ENCODE peak calls at places on chromosomes 7 and 10, in six cellular contexts. Q is HL-60, T is HAP-1, K is astrocyte of the spinal cord, R is GM23338, W is MM.1S. L is an unnamed sample.

GRCh38 chr7:31687024-31687423 is at the start of gene PPP1R17:
- DNase-seq in Q (no peak), T (no peak), K (no peak), R (peak), W (no peak), L (no peak)

GRCh38 chr10:72335394-72336258 is 19.1 kb downstream of the DNAJB12 start:
- DNase-seq in Q (no peak), T (no peak), K (peak), R (no peak), W (peak), L (peak)

GRCh38 chr10:3071405-3072198 is 4.3 kb downstream of the PFKP start:
- DNase-seq in Q (no peak), T (no peak), K (peak), R (no peak), W (no peak), L (no peak)

GRCh38 chr10:127193125-127193524 is 3.3 kb downstream of the INSYN2A start:
- DNase-seq in Q (no peak), T (no peak), K (peak), R (no peak), W (no peak), L (no peak)

GRCh38 chr10:34181545-34182300 is 633.4 kb downstream of the PARD3 start:
- DNase-seq in Q (no peak), T (no peak), K (peak), R (peak), W (peak), L (no peak)

GRCh38 chr10:69057951-69058297 is 30.0 kb upstream of the SRGN start:
- DNase-seq in Q (no peak), T (no peak), K (peak), R (no peak), W (no peak), L (no peak)

GRCh38 chr10:123863721-123864432 is 27.7 kb downstream of the CPXM2 start:
- DNase-seq in Q (no peak), T (no peak), K (no peak), R (peak), W (no peak), L (no peak)

GRCh38 chr7:46772740-46773139 is 809.2 kb downstream of the TNS3 start:
- DNase-seq in Q (no peak), T (no peak), K (no peak), R (no peak), W (no peak), L (no peak)

GRCh38 chr7:42522227-42522991 is 285.4 kb upstream of the GLI3 start:
- DNase-seq in Q (no peak), T (no peak), K (no peak), R (peak), W (peak), L (no peak)

GRCh38 chr10:132460071-132460470 is 63.1 kb downstream of the PWWP2B start:
- DNase-seq in Q (no peak), T (no peak), K (no peak), R (no peak), W (no peak), L (peak)

GRCh38 chr7:100493476-100494264 is 9.9 kb downstream of the NYAP1 start:
- DNase-seq in Q (no peak), T (no peak), K (peak), R (peak), W (peak), L (peak)

GRCh38 chr10:78964274-78964951 is 104.4 kb upstream of the ZMIZ1 start:
- DNase-seq in Q (no peak), T (no peak), K (no peak), R (no peak), W (no peak), L (no peak)

GRCh38 chr7:98163704-98164478 is 47.3 kb upstream of the BHLHA15 start:
- DNase-seq in Q (no peak), T (no peak), K (peak), R (no peak), W (no peak), L (no peak)

GRCh38 chr7:72504057-72504456 is 91.9 kb upstream of the CALN1 start:
- DNase-seq in Q (no peak), T (no peak), K (no peak), R (no peak), W (no peak), L (no peak)

GRCh38 chr7:122402235-122402634 is 97.7 kb upstream of the FEZF1 start:
- DNase-seq in Q (no peak), T (no peak), K (peak), R (peak), W (no peak), L (no peak)

DNA sequence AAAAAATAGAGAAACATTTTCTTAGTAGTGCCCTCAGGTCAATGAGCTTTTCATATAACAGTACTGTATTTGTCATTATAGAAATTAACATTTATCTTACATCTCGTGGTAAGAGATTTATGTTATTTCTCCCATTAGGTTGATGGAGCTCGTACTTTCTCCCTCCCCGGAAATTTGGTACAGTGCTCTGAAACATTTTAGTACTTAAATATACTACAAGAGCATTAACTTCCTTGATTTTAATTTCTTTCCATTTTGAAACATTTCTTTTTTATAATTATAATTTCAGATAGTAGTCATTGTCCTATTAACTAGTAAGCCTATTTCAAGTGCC is 205.4 kb downstream of the MBL2 start:
- DNase-seq in Q (no peak), T (no peak), K (no peak), R (no peak), W (no peak), L (no peak)
- H3K4me3 ChIP-seq in Q (no peak), T (no peak), K (no peak), R (no peak), W (no peak), L (no peak)

GRCh38 chr7:89339748-89340147 is 544.2 kb upstream of the TEX47 start:
- DNase-seq in Q (no peak), T (no peak), K (no peak), R (no peak), W (no peak), L (no peak)
- H3K4me3 ChIP-seq in Q (no peak), T (no peak), K (no peak), R (no peak), W (no peak), L (no peak)

DNA sequence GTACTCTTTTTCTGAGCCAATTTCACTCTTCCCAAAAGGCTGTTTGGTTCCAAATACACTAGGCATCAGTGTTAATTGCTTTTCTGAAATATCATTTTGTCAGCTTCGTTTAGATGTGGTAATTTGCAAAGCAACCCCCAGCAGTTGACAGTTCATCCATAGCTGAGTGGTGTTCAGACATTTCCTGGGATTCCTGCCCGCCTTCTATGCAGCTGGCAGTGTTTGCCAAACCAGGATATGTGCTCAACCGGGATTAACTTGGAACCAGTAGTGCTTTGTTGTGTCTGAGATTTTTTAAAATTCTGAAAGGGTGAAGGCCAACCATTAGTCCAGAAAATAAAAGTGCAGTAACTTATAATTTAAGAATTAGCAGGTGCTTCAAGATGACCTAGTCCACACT is 25.2 kb upstream of the MKLN1 start:
- DNase-seq in Q (no peak), T (no peak), K (no peak), R (no peak), W (no peak), L (no peak)
- H3K4me3 ChIP-seq in Q (no peak), T (no peak), K (no peak), R (no peak), W (no peak), L (no peak)

GRCh38 chr10:30931094-30931493 is 100.6 kb downstream of the ZNF438 start:
- DNase-seq in Q (no peak), T (no peak), K (no peak), R (no peak), W (no peak), L (no peak)

GRCh38 chr10:30939643-30940042 is 92.0 kb downstream of the ZNF438 start:
- DNase-seq in Q (no peak), T (no peak), K (no peak), R (no peak), W (no peak), L (no peak)

GRCh38 chr10:30929901-30930520 is 101.7 kb downstream of the ZNF438 start:
- DNase-seq in Q (no peak), T (no peak), K (no peak), R (no peak), W (no peak), L (no peak)

GRCh38 chr10:30940279-30940678 is 91.4 kb downstream of the ZNF438 start:
- DNase-seq in Q (no peak), T (no peak), K (no peak), R (no peak), W (no peak), L (no peak)

GRCh38 chr10:30935078-30935477 is 96.6 kb downstream of the ZNF438 start:
- DNase-seq in Q (no peak), T (no peak), K (no peak), R (no peak), W (no peak), L (no peak)
- H3K4me3 ChIP-seq in Q (no peak), T (no peak), K (no peak), R (no peak), W (no peak), L (no peak)

GRCh38 chr7:23264916-23265458 is 18.4 kb downstream of the GPNMB start:
- DNase-seq in Q (no peak), T (no peak), K (no peak), R (no peak), W (no peak), L (no peak)
- H3K4me3 ChIP-seq in Q (no peak), T (no peak), K (no peak), R (no peak), W (no peak), L (no peak)

GRCh38 chr10:15504101-15504840 is 133.2 kb upstream of the FAM171A1 start:
- DNase-seq in Q (no peak), T (no peak), K (peak), R (no peak), W (no peak), L (no peak)
- H3K4me3 ChIP-seq in Q (no peak), T (no peak), K (no peak), R (no peak), W (no peak), L (no peak)

GRCh38 chr7:802500-803242 is 29.6 kb upstream of the SUN1 start:
- DNase-seq in Q (no peak), T (no peak), K (no peak), R (no peak), W (no peak), L (no peak)

GRCh38 chr7:798921-799470 is 33.3 kb upstream of the SUN1 start:
- DNase-seq in Q (no peak), T (no peak), K (no peak), R (no peak), W (no peak), L (no peak)

GRCh38 chr7:803243-803635 is 29.0 kb upstream of the SUN1 start:
- DNase-seq in Q (no peak), T (no peak), K (no peak), R (no peak), W (no peak), L (no peak)

GRCh38 chr7:805261-805660 is 27.0 kb upstream of the SUN1 start:
- DNase-seq in Q (no peak), T (no peak), K (no peak), R (no peak), W (no peak), L (no peak)

DNA sequence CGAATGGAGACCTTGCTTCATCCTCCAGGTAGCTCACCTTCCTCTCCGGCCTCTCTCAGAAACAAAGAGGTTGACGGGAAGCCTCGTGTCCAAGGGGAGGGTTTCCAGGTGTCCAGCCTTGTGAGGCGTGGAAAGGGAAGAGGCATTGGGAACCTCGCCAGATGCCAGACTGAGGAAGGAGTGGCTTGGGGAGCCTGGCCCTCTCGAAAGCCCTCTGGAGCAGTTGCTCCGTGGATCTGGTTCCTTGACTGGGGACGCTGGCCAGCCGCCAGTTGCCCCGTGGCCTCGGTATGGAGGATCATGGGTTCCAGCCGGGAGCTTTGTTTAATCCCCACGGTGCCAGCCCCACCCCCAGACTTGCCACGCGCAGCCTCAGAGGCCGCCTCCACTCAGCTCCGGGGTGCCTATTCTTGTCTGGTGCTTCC is 30.3 kb upstream of the SUN1 start:
- DNase-seq in Q (no peak), T (no peak), K (no peak), R (no peak), W (no peak), L (peak)
- H3K4me3 ChIP-seq in Q (no peak), T (no peak), K (no peak), R (no peak), W (no peak), L (peak)

GRCh38 chr7:151437866-151438516 is 1.9 kb downstream of the CRYGN start:
- DNase-seq in Q (no peak), T (no peak), K (no peak), R (no peak), W (no peak), L (no peak)

GRCh38 chr7:151437163-151437553 is 2.8 kb downstream of the CRYGN start:
- DNase-seq in Q (no peak), T (no peak), K (no peak), R (no peak), W (no peak), L (no peak)

GRCh38 chr7:151439855-151440798 is at the start of gene CRYGN:
- DNase-seq in Q (no peak), T (no peak), K (no peak), R (peak), W (no peak), L (peak)

GRCh38 chr7:151440799-151441443 is 980 bp upstream of the CRYGN start:
- DNase-seq in Q (no peak), T (no peak), K (no peak), R (no peak), W (no peak), L (peak)

GRCh38 chr7:151438864-151439601 is 908 bp downstream of the CRYGN start:
- DNase-seq in Q (no peak), T (no peak), K (no peak), R (no peak), W (no peak), L (no peak)
- H3K4me3 ChIP-seq in Q (no peak), T (no peak), K (no peak), R (peak), W (no peak), L (no peak)